ENCODE peak calls at places on chromosome 1, in six cellular contexts. R, D, V, E, Y and M are unnamed samples.

GRCh38 chr1:18344755-18345154 is 136.0 kb upstream of the KLHDC7A start:
- DNase-seq in D (no peak), R (peak; percentile 40), Y (no peak), V (no peak), E (no peak), M (no peak)

GRCh38 chr1:73176902-73177301 is 894.6 kb upstream of the NEGR1 start:
- DNase-seq in V (no peak), Y (no peak), R (no peak), D (no peak), E (no peak), M (no peak)

GRCh38 chr1:31702836-31703404 is 897 bp downstream of the COL16A1 start:
- DNase-seq in R (no peak), E (no peak), V (no peak), D (no peak), Y (no peak), M (no peak)

GRCh38 chr1:233543338-233544255 is 70.3 kb upstream of the KCNK1 start:
- DNase-seq in Y (peak; percentile 58), V (no peak), E (peak; percentile 72), D (no peak), R (no peak), M (no peak)

GRCh38 chr1:221439008-221439733 is 302.7 kb downstream of the DUSP10 start:
- DNase-seq in V (no peak), E (peak; percentile 82), R (peak; percentile 9), D (no peak), Y (peak; percentile 75), M (no peak)

GRCh38 chr1:180157576-180158057 is 2.9 kb downstream of the QSOX1 start:
- DNase-seq in E (no peak), D (no peak), R (no peak), Y (no peak), V (no peak), M (peak; percentile 93)

GRCh38 chr1:207804746-207805468 is 53.1 kb downstream of the CD46 start:
- DNase-seq in E (no peak), V (no peak), R (no peak), Y (no peak), D (no peak), M (no peak)

GRCh38 chr1:12597792-12598191 is 20.2 kb downstream of the DHRS3 start:
- DNase-seq in Y (peak; percentile 53), E (no peak), D (peak; percentile 79), R (no peak), V (peak; percentile 77), M (peak; percentile 53)

GRCh38 chr1:3264456-3264855 is 190.0 kb upstream of the ARHGEF16 start:
- DNase-seq in R (no peak), V (no peak), E (no peak), Y (no peak), D (no peak), M (no peak)

GRCh38 chr1:107529511-107530149 is 388.8 kb downstream of the NTNG1 start:
- DNase-seq in R (peak; percentile 74), Y (no peak), E (peak; percentile 35), D (no peak), V (no peak), M (peak; percentile 40)

GRCh38 chr1:108124622-108125311 is 75.4 kb downstream of the SLC25A24 start:
- DNase-seq in E (no peak), Y (no peak), R (no peak), V (no peak), D (no peak), M (no peak)

GRCh38 chr1:203686091-203686632 is 59.5 kb downstream of the ATP2B4 start:
- DNase-seq in E (no peak), R (no peak), D (no peak), V (no peak), Y (no peak), M (no peak)

GRCh38 chr1:160672118-160672517 is 25.3 kb upstream of the SLAMF1 start:
- DNase-seq in V (no peak), E (no peak), Y (no peak), R (no peak), D (no peak), M (no peak)

GRCh38 chr1:115501476-115501875 is 140.3 kb upstream of the VANGL1 start:
- DNase-seq in R (no peak), Y (no peak), D (no peak), V (no peak), E (no peak), M (no peak)

GRCh38 chr1:162065016-162065415 is 4.5 kb upstream of the NOS1AP start:
- DNase-seq in R (no peak), V (no peak), D (no peak), E (no peak), Y (no peak), M (no peak)

GRCh38 chr1:162072770-162073169 is 3.3 kb downstream of the NOS1AP start:
- DNase-seq in E (no peak), V (no peak), D (no peak), R (no peak), Y (no peak), M (no peak)

GRCh38 chr1:162070825-162071224 is 1.3 kb downstream of the NOS1AP start:
- DNase-seq in E (no peak), R (peak; percentile 50), Y (no peak), V (no peak), D (no peak), M (peak; percentile 18)

GRCh38 chr1:162070094-162070748 is 730 bp downstream of the NOS1AP start:
- DNase-seq in Y (peak; percentile 27), V (peak; percentile 18), E (no peak), R (peak; percentile 50), D (peak; percentile 50), M (peak; percentile 53)

DNA sequence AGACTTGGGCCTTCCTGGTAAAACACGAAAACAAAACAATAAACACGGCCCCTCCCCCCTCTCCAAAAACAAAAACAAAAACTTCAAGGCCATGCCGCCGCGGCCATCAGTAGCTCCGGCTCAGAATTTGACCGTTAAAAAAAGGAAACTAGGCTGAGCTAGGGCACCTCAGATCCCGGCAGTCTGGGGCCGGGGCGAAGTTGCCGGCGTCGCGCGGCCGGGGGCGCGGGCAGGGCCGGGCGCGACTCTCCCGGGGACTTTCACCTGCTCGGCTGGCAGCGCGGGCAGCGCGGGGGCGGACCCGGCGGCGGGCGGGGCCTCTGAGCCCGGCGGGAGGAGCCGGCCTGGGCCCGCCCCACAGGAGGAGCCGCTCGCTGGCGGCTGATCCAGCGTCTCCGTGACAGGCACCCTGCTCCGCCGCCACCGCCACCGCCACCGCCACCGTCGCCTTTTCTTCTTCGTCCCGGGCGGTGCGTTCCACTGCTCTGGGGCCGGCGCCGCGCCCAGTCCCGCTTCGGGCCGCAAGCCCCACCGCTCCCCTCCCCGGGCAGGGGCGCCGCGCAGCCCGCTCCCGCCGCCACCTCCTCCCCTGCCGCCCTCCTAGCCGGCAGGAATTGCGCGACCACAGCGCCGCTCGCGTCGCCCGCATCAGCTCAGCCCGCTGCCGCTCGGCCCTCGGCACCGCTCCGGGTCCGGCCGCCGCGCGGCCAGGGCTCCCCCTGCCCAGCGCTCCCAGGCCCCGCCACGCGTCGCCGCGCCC is at the start of gene NOS1AP:
- DNase-seq in V (peak; percentile 80), E (no peak), D (peak; percentile 91), Y (peak; percentile 84), R (peak; percentile 93), M (peak; percentile 91)
- TF ChIP-seq CTCF in V (no peak), E (peak; percentile 22), D (no peak), Y (no peak), R (peak; percentile 17), M (no peak)

DNA sequence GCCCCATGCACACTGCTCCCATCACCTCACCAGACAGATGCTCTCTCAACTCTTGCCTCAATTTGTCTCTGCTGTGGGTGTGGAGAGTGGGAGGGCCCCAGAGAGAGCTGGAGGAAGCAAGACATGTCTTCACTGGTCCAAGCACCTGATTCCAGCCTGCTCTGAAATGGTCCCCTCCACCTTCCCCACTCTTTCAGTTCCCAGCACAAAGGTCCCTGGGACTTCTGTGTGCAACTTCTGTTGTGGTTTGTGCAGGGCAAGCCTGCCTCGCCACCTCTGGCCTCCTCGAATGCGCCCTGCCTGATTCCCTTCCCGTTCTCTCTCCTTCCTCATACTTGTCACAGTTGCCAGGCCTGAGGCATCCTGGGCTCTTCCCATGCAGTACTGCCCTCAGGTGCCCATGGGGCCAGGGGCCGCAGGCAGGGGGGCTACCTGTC is 119.3 kb downstream of the SYT2 start:
- DNase-seq in D (no peak), V (no peak), R (no peak), Y (peak; percentile 62), E (no peak), M (no peak)
- H3K4me1 ChIP-seq in D (peaks cover 27% of the 10 kb centered on the region), V (peaks cover 85% of the 10 kb centered on the region), R (peaks cover 8% of the 10 kb centered on the region), Y (peaks cover 52% of the 10 kb centered on the region), E (peaks cover 13% of the 10 kb centered on the region), M (peaks cover 9% of the 10 kb centered on the region)

GRCh38 chr1:33018112-33018511 is 18.6 kb downstream of the AK2 start:
- DNase-seq in D (no peak), E (no peak), R (no peak), Y (no peak), V (no peak), M (no peak)

GRCh38 chr1:33015216-33015615 is 21.5 kb downstream of the AK2 start:
- DNase-seq in E (no peak), V (no peak), D (no peak), Y (no peak), R (no peak), M (no peak)

GRCh38 chr1:33013791-33014190 is 22.9 kb downstream of the AK2 start:
- DNase-seq in E (no peak), D (no peak), V (no peak), R (no peak), Y (no peak), M (no peak)

GRCh38 chr1:33014464-33015170 is 22.1 kb downstream of the AK2 start:
- DNase-seq in Y (no peak), R (no peak), V (no peak), D (no peak), E (no peak), M (no peak)

GRCh38 chr1:33017175-33017574 is 19.5 kb downstream of the AK2 start:
- DNase-seq in R (peak; percentile 32), V (no peak), D (no peak), Y (no peak), E (no peak), M (no peak)
- H3K27ac ChIP-seq in R (no peak overlapping the region), V (no peak overlapping the region), D (no peak overlapping the region), Y (no peak overlapping the region), E (no peak overlapping the region), M (no peak overlapping the region)

GRCh38 chr1:235835226-235835625 is 31.5 kb downstream of the LYST start:
- DNase-seq in D (no peak), R (no peak), V (peak; percentile 23), E (no peak), Y (no peak), M (peak; percentile 47)
- TF ChIP-seq CTCF in D (no peak), R (no peak), V (peak; percentile 21), E (peak; percentile 44), Y (no peak), M (no peak)

DNA sequence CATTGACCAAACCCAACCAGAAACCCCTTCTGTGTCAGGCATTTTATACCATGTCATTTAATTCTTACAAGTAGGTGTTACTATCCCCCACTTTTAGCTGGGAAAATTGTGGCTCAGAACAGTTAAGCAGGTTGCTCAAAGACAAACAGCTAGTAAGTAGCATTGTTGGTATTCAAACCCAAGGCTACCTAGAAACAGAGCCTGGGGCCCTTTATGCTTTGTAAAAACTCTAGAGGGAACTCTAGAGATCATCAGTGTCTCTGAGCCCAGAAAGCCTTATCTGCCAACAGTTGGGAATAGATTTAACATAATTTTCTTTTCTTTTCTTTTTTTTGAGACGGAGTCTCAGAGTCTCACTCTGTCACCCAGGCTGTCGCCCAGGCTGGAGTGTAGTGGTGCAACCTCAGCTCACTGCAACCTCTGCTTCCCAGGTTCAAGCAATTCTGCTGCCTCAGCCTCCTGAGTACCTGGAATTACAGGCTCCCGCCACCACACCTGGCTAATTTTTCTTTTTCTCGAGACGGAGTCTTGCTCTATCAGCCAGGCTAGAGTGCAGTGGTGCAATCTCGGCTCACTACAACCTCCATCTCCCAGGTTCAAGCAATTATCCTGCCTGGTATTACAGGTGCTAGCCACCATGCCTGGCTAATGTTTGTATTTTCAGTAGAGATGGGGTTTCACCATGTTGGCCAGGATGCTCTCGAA is 48.5 kb upstream of the OSBPL9 start:
- DNase-seq in V (no peak), D (no peak), R (no peak), Y (no peak), E (no peak), M (no peak)
- H3K4me1 ChIP-seq in V (peaks cover 63% of the 10 kb centered on the region), D (peaks cover 29% of the 10 kb centered on the region), R (peaks cover 6% of the 10 kb centered on the region), Y (peaks cover 91% of the 10 kb centered on the region), E (peaks cover 66% of the 10 kb centered on the region), M (peaks cover 19% of the 10 kb centered on the region)

GRCh38 chr1:229037806-229038405 is 233.0 kb upstream of the RAB4A start:
- DNase-seq in R (peak; percentile 43), E (no peak), D (no peak), V (no peak), Y (no peak), M (no peak)
- H3K27ac ChIP-seq in R (peak overlapping the region; percentile 74), E (no peak overlapping the region), D (no peak overlapping the region), V (no peak overlapping the region), Y (no peak overlapping the region), M (no peak overlapping the region)